ENCODE peak calls at places on chromosomes 11 and 22, in five cellular contexts. One of them, this sample, is unnamed.

GRCh38 chr11:7347611-7348431 is 96.1 kb downstream of the SYT9 start:
- DNase-seq in CD4-positive, CD25-positive, alpha-beta regulatory T cell: no peak
- DNase-seq in lung: no peak
- DNase-seq in RWPE1: no peak
- DNase-seq in aorta: no peak
- DNase-seq in this sample: no peak

GRCh38 chr22:49508561-49508960 is 319.1 kb downstream of the BRD1 start:
- DNase-seq in CD4-positive, CD25-positive, alpha-beta regulatory T cell: no peak
- DNase-seq in lung: no peak
- DNase-seq in RWPE1: no peak
- DNase-seq in aorta: no peak
- DNase-seq in this sample: no peak

GRCh38 chr11:46249103-46249942 is 28.1 kb upstream of the CREB3L1 start:
- DNase-seq in CD4-positive, CD25-positive, alpha-beta regulatory T cell: no peak
- DNase-seq in lung: no peak
- DNase-seq in RWPE1: no peak
- DNase-seq in aorta: no peak
- DNase-seq in this sample: no peak

GRCh38 chr11:110986016-110986415 is 259.5 kb upstream of the POU2AF2 start:
- DNase-seq in CD4-positive, CD25-positive, alpha-beta regulatory T cell: no peak
- DNase-seq in lung: no peak
- DNase-seq in RWPE1: no peak
- DNase-seq in aorta: no peak
- DNase-seq in this sample: no peak

GRCh38 chr11:70324354-70325115 is 54.0 kb downstream of the PPFIA1 start:
- DNase-seq in CD4-positive, CD25-positive, alpha-beta regulatory T cell: peak
- DNase-seq in lung: no peak
- DNase-seq in RWPE1: no peak
- DNase-seq in aorta: no peak
- DNase-seq in this sample: no peak

GRCh38 chr11:44915621-44916020 is 35.1 kb downstream of the TP53I11 start:
- DNase-seq in CD4-positive, CD25-positive, alpha-beta regulatory T cell: no peak
- DNase-seq in lung: no peak
- DNase-seq in RWPE1: no peak
- DNase-seq in aorta: no peak
- DNase-seq in this sample: no peak

GRCh38 chr22:29480512-29481264 is 670 bp downstream of the NEFH start:
- DNase-seq in CD4-positive, CD25-positive, alpha-beta regulatory T cell: peak
- DNase-seq in lung: no peak
- DNase-seq in RWPE1: no peak
- DNase-seq in aorta: peak
- DNase-seq in this sample: peak

GRCh38 chr11:71548716-71549151 is 514 bp downstream of the KRTAP5-9 start:
- DNase-seq in CD4-positive, CD25-positive, alpha-beta regulatory T cell: no peak
- DNase-seq in lung: no peak
- DNase-seq in RWPE1: no peak
- DNase-seq in aorta: no peak
- DNase-seq in this sample: no peak

GRCh38 chr11:131234146-131234680 is 136.2 kb upstream of the NTM start:
- DNase-seq in CD4-positive, CD25-positive, alpha-beta regulatory T cell: no peak
- DNase-seq in lung: no peak
- DNase-seq in RWPE1: no peak
- DNase-seq in aorta: no peak
- DNase-seq in this sample: no peak

GRCh38 chr11:100177651-100178050 is 509.4 kb upstream of the ARHGAP42 start:
- DNase-seq in CD4-positive, CD25-positive, alpha-beta regulatory T cell: no peak
- DNase-seq in lung: no peak
- DNase-seq in RWPE1: no peak
- DNase-seq in aorta: no peak
- DNase-seq in this sample: no peak

GRCh38 chr11:87290304-87290922 is 252.7 kb downstream of the TMEM135 start:
- DNase-seq in CD4-positive, CD25-positive, alpha-beta regulatory T cell: peak
- DNase-seq in lung: no peak
- DNase-seq in RWPE1: peak
- DNase-seq in aorta: no peak
- DNase-seq in this sample: peak

GRCh38 chr11:64150051-64150450 is 15.9 kb downstream of the MACROD1 start:
- DNase-seq in CD4-positive, CD25-positive, alpha-beta regulatory T cell: no peak
- DNase-seq in lung: no peak
- DNase-seq in RWPE1: no peak
- DNase-seq in aorta: no peak
- DNase-seq in this sample: no peak

GRCh38 chr22:17910561-17911311 is 113.6 kb downstream of the MICAL3 start:
- DNase-seq in CD4-positive, CD25-positive, alpha-beta regulatory T cell: no peak
- DNase-seq in lung: no peak
- DNase-seq in RWPE1: peak
- DNase-seq in aorta: peak
- DNase-seq in this sample: no peak

GRCh38 chr11:78046486-78046854 is 17.2 kb upstream of the THRSP start:
- DNase-seq in CD4-positive, CD25-positive, alpha-beta regulatory T cell: no peak
- DNase-seq in lung: no peak
- DNase-seq in RWPE1: no peak
- DNase-seq in aorta: no peak
- DNase-seq in this sample: no peak

GRCh38 chr22:48423481-48423901 is 1404.2 kb downstream of the BRD1 start:
- DNase-seq in CD4-positive, CD25-positive, alpha-beta regulatory T cell: no peak
- DNase-seq in lung: no peak
- DNase-seq in RWPE1: no peak
- DNase-seq in aorta: no peak
- DNase-seq in this sample: no peak

GRCh38 chr11:57387284-57388030 is 3.0 kb downstream of the PRG2 start:
- DNase-seq in CD4-positive, CD25-positive, alpha-beta regulatory T cell: no peak
- DNase-seq in lung: no peak
- DNase-seq in RWPE1: no peak
- DNase-seq in aorta: no peak
- DNase-seq in this sample: no peak

GRCh38 chr11:122663764-122664163 is 8.2 kb downstream of the UBASH3B start:
- DNase-seq in CD4-positive, CD25-positive, alpha-beta regulatory T cell: no peak
- DNase-seq in lung: no peak
- DNase-seq in RWPE1: no peak
- DNase-seq in aorta: no peak
- DNase-seq in this sample: no peak

GRCh38 chr11:69463181-69463891 is 18.1 kb upstream of the LINC01488 start:
- DNase-seq in CD4-positive, CD25-positive, alpha-beta regulatory T cell: no peak
- DNase-seq in lung: no peak
- DNase-seq in RWPE1: no peak
- DNase-seq in aorta: peak
- DNase-seq in this sample: no peak

GRCh38 chr11:68317147-68317785 is 4.9 kb downstream of the LRP5 start:
- DNase-seq in CD4-positive, CD25-positive, alpha-beta regulatory T cell: no peak
- DNase-seq in lung: no peak
- DNase-seq in RWPE1: no peak
- DNase-seq in aorta: no peak
- DNase-seq in this sample: no peak

GRCh38 chr11:73287400-73288101 is 15.4 kb downstream of the P2RY6 start:
- DNase-seq in CD4-positive, CD25-positive, alpha-beta regulatory T cell: no peak
- DNase-seq in lung: no peak
- DNase-seq in RWPE1: no peak
- DNase-seq in aorta: peak
- DNase-seq in this sample: no peak

GRCh38 chr11:70066628-70067027 is 11.5 kb upstream of the ANO1 start:
- DNase-seq in CD4-positive, CD25-positive, alpha-beta regulatory T cell: no peak
- DNase-seq in lung: no peak
- DNase-seq in RWPE1: no peak
- DNase-seq in aorta: no peak
- DNase-seq in this sample: no peak

GRCh38 chr11:47924184-47924671 is 56.1 kb upstream of the PTPRJ start:
- DNase-seq in CD4-positive, CD25-positive, alpha-beta regulatory T cell: no peak
- DNase-seq in lung: peak
- DNase-seq in RWPE1: peak
- DNase-seq in aorta: no peak
- DNase-seq in this sample: no peak

GRCh38 chr11:23078289-23078971 is 218.2 kb upstream of the CCDC179 start:
- DNase-seq in CD4-positive, CD25-positive, alpha-beta regulatory T cell: no peak
- DNase-seq in lung: no peak
- DNase-seq in RWPE1: peak
- DNase-seq in aorta: no peak
- DNase-seq in this sample: no peak

GRCh38 chr22:33803883-33804282 is 116.4 kb downstream of the LARGE1 start:
- DNase-seq in CD4-positive, CD25-positive, alpha-beta regulatory T cell: no peak
- DNase-seq in lung: no peak
- DNase-seq in RWPE1: no peak
- DNase-seq in aorta: no peak
- DNase-seq in this sample: no peak
- H3K27ac ChIP-seq in CD4-positive, CD25-positive, alpha-beta regulatory T cell: no peak
- H3K27ac ChIP-seq in lung: peak
- H3K27ac ChIP-seq in RWPE1: no peak
- H3K27ac ChIP-seq in aorta: no peak
- H3K27ac ChIP-seq in this sample: no peak

GRCh38 chr22:24812950-24813349 is 6.9 kb downstream of the SGSM1 start:
- DNase-seq in CD4-positive, CD25-positive, alpha-beta regulatory T cell: no peak
- DNase-seq in lung: no peak
- DNase-seq in RWPE1: no peak
- DNase-seq in aorta: no peak
- DNase-seq in this sample: no peak
- H3K27ac ChIP-seq in CD4-positive, CD25-positive, alpha-beta regulatory T cell: no peak
- H3K27ac ChIP-seq in lung: no peak
- H3K27ac ChIP-seq in RWPE1: no peak
- H3K27ac ChIP-seq in aorta: no peak
- H3K27ac ChIP-seq in this sample: no peak

GRCh38 chr22:19873138-19873959 is 18.7 kb upstream of the GNB1L start:
- DNase-seq in CD4-positive, CD25-positive, alpha-beta regulatory T cell: no peak
- DNase-seq in lung: no peak
- DNase-seq in RWPE1: no peak
- DNase-seq in aorta: peak
- DNase-seq in this sample: no peak

GRCh38 chr22:19871845-19872778 is 17.4 kb upstream of the GNB1L start:
- DNase-seq in CD4-positive, CD25-positive, alpha-beta regulatory T cell: no peak
- DNase-seq in lung: no peak
- DNase-seq in RWPE1: no peak
- DNase-seq in aorta: peak
- DNase-seq in this sample: no peak

GRCh38 chr22:19873960-19874306 is 19.3 kb upstream of the GNB1L start:
- DNase-seq in CD4-positive, CD25-positive, alpha-beta regulatory T cell: no peak
- DNase-seq in lung: no peak
- DNase-seq in RWPE1: no peak
- DNase-seq in aorta: no peak
- DNase-seq in this sample: no peak

GRCh38 chr22:19871023-19871844 is 16.6 kb upstream of the GNB1L start:
- DNase-seq in CD4-positive, CD25-positive, alpha-beta regulatory T cell: no peak
- DNase-seq in lung: no peak
- DNase-seq in RWPE1: no peak
- DNase-seq in aorta: peak
- DNase-seq in this sample: no peak

DNA sequence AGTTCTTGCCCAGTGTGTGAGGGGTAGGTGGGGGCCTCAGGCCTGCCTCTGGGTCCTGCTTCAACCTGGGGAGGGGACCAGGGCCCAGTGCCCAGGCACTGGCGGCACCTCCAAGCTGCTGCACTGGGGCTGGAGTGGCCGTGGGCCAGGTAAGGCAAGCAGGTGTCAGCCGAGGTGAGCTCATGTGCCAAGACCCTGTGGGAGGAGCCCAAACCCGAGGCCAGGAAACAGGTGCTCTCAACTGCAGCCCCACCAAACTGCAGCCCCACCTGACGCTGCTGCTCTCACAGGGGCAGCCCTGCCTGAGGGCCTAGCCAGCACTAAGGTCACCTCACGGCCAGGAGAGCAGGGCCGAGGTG is 18.1 kb upstream of the GNB1L start:
- DNase-seq in CD4-positive, CD25-positive, alpha-beta regulatory T cell: no peak
- DNase-seq in lung: no peak
- DNase-seq in RWPE1: no peak
- DNase-seq in aorta: no peak
- DNase-seq in this sample: no peak
- H3K27ac ChIP-seq in CD4-positive, CD25-positive, alpha-beta regulatory T cell: no peak
- H3K27ac ChIP-seq in lung: no peak
- H3K27ac ChIP-seq in RWPE1: peak
- H3K27ac ChIP-seq in aorta: no peak
- H3K27ac ChIP-seq in this sample: no peak

GRCh38 chr11:90805172-90805571 is 582.3 kb upstream of the CHORDC1 start:
- DNase-seq in CD4-positive, CD25-positive, alpha-beta regulatory T cell: no peak
- DNase-seq in lung: no peak
- DNase-seq in RWPE1: peak
- DNase-seq in aorta: no peak
- DNase-seq in this sample: no peak
- H3K27ac ChIP-seq in CD4-positive, CD25-positive, alpha-beta regulatory T cell: no peak
- H3K27ac ChIP-seq in lung: no peak
- H3K27ac ChIP-seq in RWPE1: no peak
- H3K27ac ChIP-seq in aorta: no peak
- H3K27ac ChIP-seq in this sample: no peak

DNA sequence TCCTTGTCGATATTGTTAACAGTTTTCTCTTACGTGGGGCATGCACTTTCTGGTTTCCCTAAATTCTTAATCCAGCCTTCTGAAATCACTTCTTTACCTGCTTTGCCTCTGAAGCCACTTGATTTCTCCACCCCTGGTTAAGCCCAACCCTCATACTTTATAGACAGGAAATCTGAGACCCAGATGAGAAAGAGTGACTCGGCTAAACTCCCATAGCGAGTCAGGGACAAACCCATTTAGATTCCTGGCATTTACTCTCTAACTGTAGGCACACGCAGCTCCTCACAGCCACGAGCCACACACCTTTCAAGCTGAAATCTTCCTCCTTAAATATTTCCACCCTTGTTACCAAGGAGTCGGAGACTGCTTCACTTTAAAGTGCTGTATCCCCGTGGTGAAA is 50.0 kb upstream of the GRK3 start:
- DNase-seq in CD4-positive, CD25-positive, alpha-beta regulatory T cell: no peak
- DNase-seq in lung: no peak
- DNase-seq in RWPE1: peak
- DNase-seq in aorta: no peak
- DNase-seq in this sample: no peak
- H3K27ac ChIP-seq in CD4-positive, CD25-positive, alpha-beta regulatory T cell: no peak
- H3K27ac ChIP-seq in lung: no peak
- H3K27ac ChIP-seq in RWPE1: no peak
- H3K27ac ChIP-seq in aorta: no peak
- H3K27ac ChIP-seq in this sample: no peak

GRCh38 chr22:45628508-45628907 is 43.1 kb upstream of the ATXN10 start:
- DNase-seq in CD4-positive, CD25-positive, alpha-beta regulatory T cell: no peak
- DNase-seq in lung: no peak
- DNase-seq in RWPE1: no peak
- DNase-seq in aorta: no peak
- DNase-seq in this sample: no peak

GRCh38 chr22:45627489-45628233 is 44.0 kb upstream of the ATXN10 start:
- DNase-seq in CD4-positive, CD25-positive, alpha-beta regulatory T cell: no peak
- DNase-seq in lung: no peak
- DNase-seq in RWPE1: no peak
- DNase-seq in aorta: no peak
- DNase-seq in this sample: no peak

GRCh38 chr22:45631140-45631539 is 40.5 kb upstream of the ATXN10 start:
- DNase-seq in CD4-positive, CD25-positive, alpha-beta regulatory T cell: no peak
- DNase-seq in lung: no peak
- DNase-seq in RWPE1: no peak
- DNase-seq in aorta: no peak
- DNase-seq in this sample: no peak

GRCh38 chr22:45630436-45630835 is 41.2 kb upstream of the ATXN10 start:
- DNase-seq in CD4-positive, CD25-positive, alpha-beta regulatory T cell: no peak
- DNase-seq in lung: no peak
- DNase-seq in RWPE1: no peak
- DNase-seq in aorta: no peak
- DNase-seq in this sample: no peak

GRCh38 chr22:45629469-45630089 is 42.1 kb upstream of the ATXN10 start:
- DNase-seq in CD4-positive, CD25-positive, alpha-beta regulatory T cell: no peak
- DNase-seq in lung: no peak
- DNase-seq in RWPE1: no peak
- DNase-seq in aorta: no peak
- DNase-seq in this sample: no peak
- H3K27ac ChIP-seq in CD4-positive, CD25-positive, alpha-beta regulatory T cell: no peak
- H3K27ac ChIP-seq in lung: no peak
- H3K27ac ChIP-seq in RWPE1: no peak
- H3K27ac ChIP-seq in aorta: no peak
- H3K27ac ChIP-seq in this sample: no peak

This sample was measured in CD4-positive, alpha-beta memory T cell.